ENCODE peak calls at places on chromosomes 4 and X, in nine cellular contexts. One of them, this sample, is unnamed.

GRCh38 chr4:88866862-88867550 is 169.4 kb upstream of the NAP1L5 start:
- DNase-seq in AG09309: no peak
- DNase-seq in OCI-LY7: peak
- DNase-seq in SW 1271: no peak
- DNase-seq in mucosa of descending colon: no peak
- DNase-seq in ELR: peak
- DNase-seq in NCI-H1417: peak
- DNase-seq in EL: peak
- DNase-seq in posterior cingulate gyrus: no peak
- DNase-seq in this sample: no peak

GRCh38 chr4:127781303-127782024 is 658 bp upstream of the HSPA4L start:
- DNase-seq in AG09309: no peak
- DNase-seq in OCI-LY7: no peak
- DNase-seq in SW 1271: no peak
- DNase-seq in mucosa of descending colon: peak
- DNase-seq in ELR: peak
- DNase-seq in NCI-H1417: peak
- DNase-seq in EL: no peak
- DNase-seq in posterior cingulate gyrus: peak
- DNase-seq in this sample: no peak

GRCh38 chr4:184275766-184276165 is 58.1 kb upstream of the ENPP6 start:
- DNase-seq in AG09309: no peak
- DNase-seq in OCI-LY7: no peak
- DNase-seq in SW 1271: no peak
- DNase-seq in mucosa of descending colon: no peak
- DNase-seq in ELR: no peak
- DNase-seq in NCI-H1417: no peak
- DNase-seq in EL: no peak
- DNase-seq in posterior cingulate gyrus: no peak
- DNase-seq in this sample: no peak

GRCh38 chr4:61520176-61520575 is 320.1 kb downstream of the ADGRL3 start:
- DNase-seq in AG09309: no peak
- DNase-seq in OCI-LY7: no peak
- DNase-seq in SW 1271: no peak
- DNase-seq in mucosa of descending colon: no peak
- DNase-seq in ELR: no peak
- DNase-seq in NCI-H1417: no peak
- DNase-seq in EL: no peak
- DNase-seq in posterior cingulate gyrus: no peak
- DNase-seq in this sample: no peak

GRCh38 chr4:5082381-5082780 is 31.1 kb downstream of the STK32B start:
- DNase-seq in AG09309: no peak
- DNase-seq in OCI-LY7: no peak
- DNase-seq in SW 1271: no peak
- DNase-seq in mucosa of descending colon: no peak
- DNase-seq in ELR: no peak
- DNase-seq in NCI-H1417: no peak
- DNase-seq in EL: no peak
- DNase-seq in posterior cingulate gyrus: no peak
- DNase-seq in this sample: no peak

GRCh38 chr4:138636791-138637190 is 378.8 kb upstream of the NOCT start:
- DNase-seq in AG09309: no peak
- DNase-seq in OCI-LY7: no peak
- DNase-seq in SW 1271: no peak
- DNase-seq in mucosa of descending colon: no peak
- DNase-seq in ELR: no peak
- DNase-seq in NCI-H1417: peak
- DNase-seq in EL: no peak
- DNase-seq in posterior cingulate gyrus: no peak
- DNase-seq in this sample: no peak

GRCh38 chr4:142402925-142403324 is 443.2 kb downstream of the INPP4B start:
- DNase-seq in AG09309: no peak
- DNase-seq in OCI-LY7: no peak
- DNase-seq in SW 1271: no peak
- DNase-seq in mucosa of descending colon: no peak
- DNase-seq in ELR: peak
- DNase-seq in NCI-H1417: no peak
- DNase-seq in EL: peak
- DNase-seq in posterior cingulate gyrus: no peak
- DNase-seq in this sample: peak

GRCh38 chr4:96473246-96473645 is 633.4 kb downstream of the PDHA2 start:
- DNase-seq in AG09309: no peak
- DNase-seq in OCI-LY7: no peak
- DNase-seq in SW 1271: no peak
- DNase-seq in mucosa of descending colon: no peak
- DNase-seq in ELR: no peak
- DNase-seq in NCI-H1417: no peak
- DNase-seq in EL: no peak
- DNase-seq in posterior cingulate gyrus: no peak
- DNase-seq in this sample: no peak

GRCh38 chr4:101938836-101939235 is 148.3 kb downstream of the BANK1 start:
- DNase-seq in AG09309: no peak
- DNase-seq in OCI-LY7: no peak
- DNase-seq in SW 1271: no peak
- DNase-seq in mucosa of descending colon: no peak
- DNase-seq in ELR: no peak
- DNase-seq in NCI-H1417: no peak
- DNase-seq in EL: peak
- DNase-seq in posterior cingulate gyrus: no peak
- DNase-seq in this sample: no peak

GRCh38 chr4:178086324-178086723 is 644.1 kb upstream of the AGA start:
- DNase-seq in AG09309: no peak
- DNase-seq in OCI-LY7: no peak
- DNase-seq in SW 1271: no peak
- DNase-seq in mucosa of descending colon: peak
- DNase-seq in ELR: peak
- DNase-seq in NCI-H1417: peak
- DNase-seq in EL: no peak
- DNase-seq in posterior cingulate gyrus: no peak
- DNase-seq in this sample: no peak

GRCh38 chrX:18354369-18355329 is at the start of gene SCML2:
- DNase-seq in AG09309: no peak
- DNase-seq in OCI-LY7: peak
- DNase-seq in SW 1271: no peak
- DNase-seq in mucosa of descending colon: peak
- DNase-seq in ELR: peak
- DNase-seq in NCI-H1417: peak
- DNase-seq in EL: peak
- DNase-seq in posterior cingulate gyrus: peak
- DNase-seq in this sample: no peak

GRCh38 chrX:129777218-129777768 is 2.5 kb upstream of the SASH3 start:
- DNase-seq in AG09309: no peak
- DNase-seq in OCI-LY7: peak
- DNase-seq in SW 1271: no peak
- DNase-seq in mucosa of descending colon: peak
- DNase-seq in ELR: no peak
- DNase-seq in NCI-H1417: no peak
- DNase-seq in EL: no peak
- DNase-seq in posterior cingulate gyrus: no peak
- DNase-seq in this sample: no peak

GRCh38 chr4:18733956-18734872 is 712.7 kb upstream of the LCORL start:
- DNase-seq in AG09309: no peak
- DNase-seq in OCI-LY7: no peak
- DNase-seq in SW 1271: no peak
- DNase-seq in mucosa of descending colon: no peak
- DNase-seq in ELR: no peak
- DNase-seq in NCI-H1417: peak
- DNase-seq in EL: no peak
- DNase-seq in posterior cingulate gyrus: no peak
- DNase-seq in this sample: no peak

GRCh38 chr4:101914761-101915160 is 124.2 kb downstream of the BANK1 start:
- DNase-seq in AG09309: no peak
- DNase-seq in OCI-LY7: no peak
- DNase-seq in SW 1271: no peak
- DNase-seq in mucosa of descending colon: no peak
- DNase-seq in ELR: no peak
- DNase-seq in NCI-H1417: no peak
- DNase-seq in EL: no peak
- DNase-seq in posterior cingulate gyrus: no peak
- DNase-seq in this sample: no peak

GRCh38 chrX:73563740-73564073 is 710 bp downstream of the CHIC1 start:
- DNase-seq in AG09309: no peak
- DNase-seq in OCI-LY7: no peak
- DNase-seq in SW 1271: no peak
- DNase-seq in mucosa of descending colon: no peak
- DNase-seq in ELR: peak
- DNase-seq in NCI-H1417: no peak
- DNase-seq in EL: peak
- DNase-seq in posterior cingulate gyrus: no peak
- DNase-seq in this sample: no peak

GRCh38 chr4:9924750-9925149 is 96.5 kb downstream of the SLC2A9 start:
- DNase-seq in AG09309: no peak
- DNase-seq in OCI-LY7: no peak
- DNase-seq in SW 1271: no peak
- DNase-seq in mucosa of descending colon: no peak
- DNase-seq in ELR: peak
- DNase-seq in NCI-H1417: peak
- DNase-seq in EL: no peak
- DNase-seq in posterior cingulate gyrus: no peak
- DNase-seq in this sample: no peak

GRCh38 chr4:123659759-123660158 is 263.2 kb downstream of the SPRY1 start:
- DNase-seq in AG09309: no peak
- DNase-seq in OCI-LY7: peak
- DNase-seq in SW 1271: no peak
- DNase-seq in mucosa of descending colon: no peak
- DNase-seq in ELR: peak
- DNase-seq in NCI-H1417: peak
- DNase-seq in EL: no peak
- DNase-seq in posterior cingulate gyrus: no peak
- DNase-seq in this sample: no peak

GRCh38 chr4:8388471-8388870 is 52.1 kb downstream of the ACOX3 start:
- DNase-seq in AG09309: no peak
- DNase-seq in OCI-LY7: no peak
- DNase-seq in SW 1271: no peak
- DNase-seq in mucosa of descending colon: no peak
- DNase-seq in ELR: no peak
- DNase-seq in NCI-H1417: no peak
- DNase-seq in EL: no peak
- DNase-seq in posterior cingulate gyrus: no peak
- DNase-seq in this sample: no peak

GRCh38 chr4:1085404-1085799 is 28.0 kb downstream of the RNF212 start:
- DNase-seq in AG09309: no peak
- DNase-seq in OCI-LY7: no peak
- DNase-seq in SW 1271: no peak
- DNase-seq in mucosa of descending colon: no peak
- DNase-seq in ELR: no peak
- DNase-seq in NCI-H1417: no peak
- DNase-seq in EL: no peak
- DNase-seq in posterior cingulate gyrus: no peak
- DNase-seq in this sample: no peak

GRCh38 chr4:52142816-52143215 is 91.7 kb downstream of the SPATA18 start:
- DNase-seq in AG09309: no peak
- DNase-seq in OCI-LY7: no peak
- DNase-seq in SW 1271: no peak
- DNase-seq in mucosa of descending colon: no peak
- DNase-seq in ELR: no peak
- DNase-seq in NCI-H1417: no peak
- DNase-seq in EL: no peak
- DNase-seq in posterior cingulate gyrus: no peak
- DNase-seq in this sample: no peak

GRCh38 chr4:99405433-99406115 is 29.6 kb downstream of the ADH7 start:
- DNase-seq in AG09309: no peak
- DNase-seq in OCI-LY7: peak
- DNase-seq in SW 1271: peak
- DNase-seq in mucosa of descending colon: peak
- DNase-seq in ELR: peak
- DNase-seq in NCI-H1417: peak
- DNase-seq in EL: peak
- DNase-seq in posterior cingulate gyrus: peak
- DNase-seq in this sample: no peak

GRCh38 chr4:102438873-102439614 is 62.1 kb upstream of the NFKB1 start:
- DNase-seq in AG09309: peak
- DNase-seq in OCI-LY7: no peak
- DNase-seq in SW 1271: no peak
- DNase-seq in mucosa of descending colon: no peak
- DNase-seq in ELR: peak
- DNase-seq in NCI-H1417: peak
- DNase-seq in EL: peak
- DNase-seq in posterior cingulate gyrus: no peak
- DNase-seq in this sample: no peak

GRCh38 chr4:104591505-104591904 is 96.8 kb upstream of the CXXC4 start:
- DNase-seq in AG09309: no peak
- DNase-seq in OCI-LY7: no peak
- DNase-seq in SW 1271: no peak
- DNase-seq in mucosa of descending colon: peak
- DNase-seq in ELR: no peak
- DNase-seq in NCI-H1417: peak
- DNase-seq in EL: no peak
- DNase-seq in posterior cingulate gyrus: no peak
- DNase-seq in this sample: no peak

GRCh38 chrX:115582871-115583729 is 22.1 kb downstream of the PLS3 start:
- DNase-seq in AG09309: no peak
- DNase-seq in OCI-LY7: no peak
- DNase-seq in SW 1271: no peak
- DNase-seq in mucosa of descending colon: no peak
- DNase-seq in ELR: peak
- DNase-seq in NCI-H1417: no peak
- DNase-seq in EL: peak
- DNase-seq in posterior cingulate gyrus: no peak
- DNase-seq in this sample: no peak

GRCh38 chr4:73844352-73844751 is 7.9 kb downstream of the CXCL6 start:
- DNase-seq in AG09309: peak
- DNase-seq in OCI-LY7: no peak
- DNase-seq in SW 1271: no peak
- DNase-seq in mucosa of descending colon: no peak
- DNase-seq in ELR: peak
- DNase-seq in NCI-H1417: no peak
- DNase-seq in EL: peak
- DNase-seq in posterior cingulate gyrus: no peak
- DNase-seq in this sample: no peak

GRCh38 chr4:158253350-158253980 is 43.2 kb downstream of the TMEM144 start:
- DNase-seq in AG09309: peak
- DNase-seq in OCI-LY7: peak
- DNase-seq in SW 1271: peak
- DNase-seq in mucosa of descending colon: peak
- DNase-seq in ELR: peak
- DNase-seq in NCI-H1417: peak
- DNase-seq in EL: peak
- DNase-seq in posterior cingulate gyrus: peak
- DNase-seq in this sample: no peak

GRCh38 chrX:43679778-43680177 is 23.7 kb downstream of the MAOA start:
- DNase-seq in AG09309: no peak
- DNase-seq in OCI-LY7: no peak
- DNase-seq in SW 1271: no peak
- DNase-seq in mucosa of descending colon: no peak
- DNase-seq in ELR: no peak
- DNase-seq in NCI-H1417: peak
- DNase-seq in EL: peak
- DNase-seq in posterior cingulate gyrus: no peak
- DNase-seq in this sample: no peak

GRCh38 chr4:61395754-61396153 is 195.6 kb downstream of the ADGRL3 start:
- DNase-seq in AG09309: no peak
- DNase-seq in OCI-LY7: no peak
- DNase-seq in SW 1271: no peak
- DNase-seq in mucosa of descending colon: no peak
- DNase-seq in ELR: no peak
- DNase-seq in NCI-H1417: no peak
- DNase-seq in EL: no peak
- DNase-seq in posterior cingulate gyrus: no peak
- DNase-seq in this sample: no peak

GRCh38 chr4:169773889-169774288 is 16.1 kb upstream of the HPF1 start:
- DNase-seq in AG09309: no peak
- DNase-seq in OCI-LY7: no peak
- DNase-seq in SW 1271: no peak
- DNase-seq in mucosa of descending colon: no peak
- DNase-seq in ELR: no peak
- DNase-seq in NCI-H1417: no peak
- DNase-seq in EL: no peak
- DNase-seq in posterior cingulate gyrus: no peak
- DNase-seq in this sample: peak

GRCh38 chr4:111113591-111113990 is 490.7 kb upstream of the PITX2 start:
- DNase-seq in AG09309: no peak
- DNase-seq in OCI-LY7: no peak
- DNase-seq in SW 1271: no peak
- DNase-seq in mucosa of descending colon: no peak
- DNase-seq in ELR: no peak
- DNase-seq in NCI-H1417: no peak
- DNase-seq in EL: no peak
- DNase-seq in posterior cingulate gyrus: no peak
- DNase-seq in this sample: no peak

GRCh38 chrX:45619290-45619689 is 418.6 kb upstream of the DIPK2B start:
- DNase-seq in AG09309: peak
- DNase-seq in OCI-LY7: no peak
- DNase-seq in SW 1271: no peak
- DNase-seq in mucosa of descending colon: no peak
- DNase-seq in ELR: no peak
- DNase-seq in NCI-H1417: peak
- DNase-seq in EL: no peak
- DNase-seq in posterior cingulate gyrus: no peak
- DNase-seq in this sample: no peak